ENCODE peak calls at places on chromosomes 2 and 18, in six cellular contexts. F is fibroblast of lung, B is transverse colon, H is heart left ventricle, D is upper lobe of right lung, G is right lobe of liver. T is an unnamed sample.
A peak's percentile ranks its signal among the peaks of the same experiment; 100 is the strongest.

GRCh38 chr18:22666411-22666940 is 248.8 kb upstream of the CTAGE1 start:
- DNase-seq in F (no peak), B (no peak), H (no peak), D (no peak), G (no peak), T (no peak)

GRCh38 chr2:11056614-11057013 is 98.7 kb upstream of the SLC66A3 start:
- DNase-seq in F (peak; percentile 98), B (no peak), H (no peak), D (no peak), G (no peak), T (no peak)

GRCh38 chr2:3608373-3609278 is 13.7 kb downstream of the COLEC11 start:
- DNase-seq in F (no peak), B (no peak), H (no peak), D (peak; percentile 45), G (no peak), T (no peak)

GRCh38 chr2:165839610-165840009 is 45.6 kb upstream of the GALNT3 start:
- DNase-seq in F (peak; percentile 54), B (no peak), H (no peak), D (no peak), G (no peak), T (no peak)

GRCh38 chr2:12931211-12931844 is 214.6 kb downstream of the TRIB2 start:
- DNase-seq in F (peak; percentile 59), B (no peak), H (peak; percentile 29), D (no peak), G (no peak), T (no peak)

GRCh38 chr2:25920326-25920725 is 42.0 kb upstream of the ASXL2 start:
- DNase-seq in F (no peak), B (no peak), H (no peak), D (no peak), G (no peak), T (no peak)

GRCh38 chr2:151945186-151945585 is 117.0 kb upstream of the ARL5A start:
- DNase-seq in F (no peak), B (no peak), H (no peak), D (no peak), G (no peak), T (no peak)

GRCh38 chr2:230512955-230513748 is 97.2 kb downstream of the SP100 start:
- DNase-seq in F (peak; percentile 4), B (no peak), H (no peak), D (no peak), G (no peak), T (no peak)

GRCh38 chr2:16047701-16048100 is 107.4 kb downstream of the MYCN start:
- DNase-seq in F (no peak), B (no peak), H (no peak), D (no peak), G (no peak), T (no peak)

GRCh38 chr2:150944315-150944714 is 317.3 kb downstream of the RBM43 start:
- DNase-seq in F (no peak), B (no peak), H (no peak), D (no peak), G (no peak), T (no peak)

GRCh38 chr2:113977660-113978523 is 88.0 kb downstream of the ACTR3 start:
- DNase-seq in F (peak; percentile 79), B (no peak), H (no peak), D (no peak), G (no peak), T (no peak)

GRCh38 chr2:108629417-108629816 is 89.9 kb upstream of the RANBP2 start:
- DNase-seq in F (no peak), B (no peak), H (no peak), D (no peak), G (no peak), T (no peak)

GRCh38 chr18:12326711-12327460 is 18.8 kb downstream of the TUBB6 start:
- DNase-seq in F (no peak), B (no peak), H (no peak), D (no peak), G (no peak), T (no peak)

GRCh38 chr2:71878626-71879508 is 268.8 kb downstream of the CYP26B1 start:
- DNase-seq in F (no peak), B (no peak), H (no peak), D (no peak), G (no peak), T (no peak)

GRCh38 chr2:217510790-217511291 is 492.0 kb downstream of the TNS1 start:
- DNase-seq in F (peak; percentile 81), B (peak; percentile 26), H (peak; percentile 77), D (no peak), G (peak; percentile 54), T (peak; percentile 7)

GRCh38 chr2:202171246-202171833 is 67.1 kb downstream of the SUMO1 start:
- DNase-seq in F (peak; percentile 40), B (no peak), H (no peak), D (no peak), G (no peak), T (no peak)

GRCh38 chr2:167052825-167053224 is 164.5 kb downstream of the XIRP2 start:
- DNase-seq in F (peak; percentile 68), B (no peak), H (no peak), D (no peak), G (no peak), T (no peak)

GRCh38 chr18:41906528-41907256 is 48.3 kb upstream of the PIK3C3 start:
- DNase-seq in F (peak; percentile 75), B (no peak), H (no peak), D (no peak), G (no peak), T (no peak)

GRCh38 chr18:70072678-70073077 is 125.0 kb upstream of the CD226 start:
- DNase-seq in F (peak; percentile 47), B (no peak), H (no peak), D (no peak), G (no peak), T (no peak)

DNA sequence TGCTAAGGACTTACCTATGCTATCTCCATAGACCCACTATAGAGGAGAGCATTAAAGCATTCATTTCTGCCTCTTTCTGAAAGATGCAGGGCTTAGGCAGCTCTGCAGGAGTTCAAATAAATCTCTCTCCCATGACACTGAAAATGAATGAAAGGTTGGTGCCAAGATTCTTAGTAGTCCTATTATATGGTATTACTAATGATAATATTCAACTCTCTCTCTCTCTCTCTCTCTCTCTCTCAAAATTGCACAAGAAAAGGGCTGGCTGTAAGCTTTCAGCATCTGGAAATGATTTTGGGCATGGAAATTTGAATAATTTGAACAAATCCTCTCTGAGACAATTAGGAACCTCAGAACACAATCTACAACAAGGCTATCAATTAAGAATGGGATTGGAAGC is 433.7 kb downstream of the MBD2 start:
- DNase-seq in F (peak; percentile 23), B (no peak), H (no peak), D (no peak), G (no peak), T (no peak)
- TF ChIP-seq CTCF in F (no peak), B (no peak), H (no peak), D (no peak), G (no peak), T (no peak)

GRCh38 chr2:231926180-231926741 is at the start of gene NPPC:
- DNase-seq in F (peak; percentile 58), B (no peak), H (peak; percentile 62), D (peak; percentile 65), G (peak; percentile 45), T (peak; percentile 11)

GRCh38 chr2:231922945-231923344 is 3.3 kb downstream of the NPPC start:
- DNase-seq in F (no peak), B (no peak), H (no peak), D (peak; percentile 19), G (no peak), T (no peak)

GRCh38 chr2:231923951-231924888 is 2.0 kb downstream of the NPPC start:
- DNase-seq in F (no peak), B (no peak), H (no peak), D (no peak), G (no peak), T (no peak)

GRCh38 chr2:231925303-231926179 is 655 bp downstream of the NPPC start:
- DNase-seq in F (peak; percentile 77), B (peak; percentile 83), H (peak; percentile 85), D (peak; percentile 90), G (peak; percentile 85), T (peak; percentile 61)

DNA sequence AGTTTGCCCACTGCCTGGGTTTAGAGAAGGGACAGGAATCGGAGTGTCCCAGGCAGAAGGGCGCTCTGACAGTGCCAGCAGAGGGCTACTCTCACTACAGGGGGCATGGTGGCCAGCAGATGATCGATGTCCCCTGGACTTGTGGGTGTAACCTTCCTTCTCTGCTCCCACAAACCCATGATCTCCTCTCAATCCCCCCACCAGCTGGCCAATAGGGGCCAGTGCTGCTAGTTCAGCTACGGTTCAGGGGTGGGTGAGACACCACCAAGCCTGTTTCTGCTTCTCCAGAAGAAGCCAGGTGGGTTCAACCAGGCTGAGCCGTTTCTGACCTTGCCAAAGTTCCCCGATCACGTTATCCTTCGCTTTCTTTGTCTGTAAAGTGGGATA is 1.3 kb downstream of the NPPC start:
- DNase-seq in F (no peak), B (no peak), H (no peak), D (no peak), G (no peak), T (no peak)
- H3K27ac ChIP-seq in F (no peak overlapping the region), B (no peak overlapping the region), H (no peak overlapping the region), D (no peak overlapping the region), G (no peak overlapping the region), T (no peak overlapping the region)

GRCh38 chr2:54957321-54957999 is 92.8 kb downstream of the RTN4 start:
- DNase-seq in F (no peak), B (no peak), H (no peak), D (no peak), G (no peak), T (no peak)

GRCh38 chr2:54955674-54956391 is 94.4 kb downstream of the RTN4 start:
- DNase-seq in F (no peak), B (no peak), H (no peak), D (no peak), G (no peak), T (no peak)

GRCh38 chr2:54954705-54955357 is 95.4 kb downstream of the RTN4 start:
- DNase-seq in F (no peak), B (no peak), H (no peak), D (no peak), G (no peak), T (no peak)

GRCh38 chr2:54955358-54955673 is 94.9 kb downstream of the RTN4 start:
- DNase-seq in F (no peak), B (no peak), H (no peak), D (no peak), G (no peak), T (no peak)

DNA sequence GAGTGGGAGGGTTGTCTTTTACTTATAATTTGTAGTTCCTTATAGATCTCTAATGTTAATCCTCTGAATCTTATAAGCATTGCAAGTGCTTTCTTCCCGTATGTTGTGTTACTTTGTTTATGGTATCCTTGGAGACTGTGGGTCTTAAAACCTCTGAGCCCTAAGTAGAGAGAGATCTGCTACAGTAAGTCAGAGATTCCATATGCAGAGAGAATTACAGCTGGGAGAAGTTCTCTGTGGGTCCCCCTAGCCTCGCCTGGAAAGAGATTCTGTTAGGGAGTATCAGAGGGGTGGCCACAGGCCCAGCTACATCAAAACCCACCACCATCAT is 93.9 kb downstream of the RTN4 start:
- DNase-seq in F (no peak), B (no peak), H (no peak), D (no peak), G (no peak), T (no peak)
- H3K27me3 ChIP-seq in F (no peaks in the 10 kb centered on the region), B (no peaks in the 10 kb centered on the region), H (no peaks in the 10 kb centered on the region), D (no peaks in the 10 kb centered on the region), G (no peaks in the 10 kb centered on the region), T (no peaks in the 10 kb centered on the region)

DNA sequence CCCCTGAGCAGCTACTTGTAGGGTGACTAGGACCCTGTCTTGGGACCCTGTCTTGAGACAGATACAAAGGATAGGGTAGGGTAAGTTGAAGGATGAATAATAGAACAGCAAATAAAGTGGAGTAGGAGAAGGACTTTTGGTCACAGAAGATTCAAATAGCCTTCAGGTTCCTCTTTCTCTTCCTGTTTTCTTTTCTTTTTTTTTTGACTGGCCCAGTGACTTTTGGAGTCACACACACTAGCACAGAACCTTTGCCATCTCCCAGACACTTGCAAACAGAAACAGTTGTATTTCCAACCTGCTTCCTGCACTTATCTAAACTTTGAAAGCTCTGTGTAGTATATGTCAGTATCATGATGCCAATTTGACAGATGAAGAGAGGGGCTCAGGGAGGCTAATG is 108.2 kb downstream of the TDRD15 start:
- DNase-seq in F (no peak), B (no peak), H (no peak), D (no peak), G (no peak), T (no peak)
- TF ChIP-seq CTCF in F (no peak), B (no peak), H (no peak), D (no peak), G (no peak), T (no peak)

T was measured in CD4-positive, alpha-beta T cell.